ENCODE peak calls at places on chromosomes 13 and 19, in ten cellular contexts. V is dorsolateral prefrontal cortex, S is aorta, M is H9, F is esophagus muscularis mucosa, H is RWPE1, X is psoas muscle, U is tibial artery, T is mammary epithelial cell, Z is keratinocyte. L is an unnamed sample.

GRCh38 chr19:48746738-48747575 is at the start of gene IZUMO1:
- DNase-seq in V (peak), H (no peak), U (peak), S (peak), F (no peak), M (peak), T (no peak), X (peak), Z (no peak), L (no peak)

GRCh38 chr19:58218899-58219298 is 9.8 kb upstream of the ZNF544 start:
- DNase-seq in T (no peak), H (no peak), X (no peak), V (no peak), M (peak), Z (no peak), U (no peak), S (no peak), F (no peak), L (no peak)

GRCh38 chr13:92745233-92745632 is 481.4 kb upstream of the GPC6 start:
- DNase-seq in V (no peak), X (no peak), T (peak), Z (peak), H (no peak), S (no peak), F (no peak), M (no peak), U (no peak), L (no peak)

GRCh38 chr19:55208880-55209429 is 346 bp downstream of the PTPRH start:
- DNase-seq in H (no peak), S (no peak), U (no peak), F (no peak), M (peak), Z (no peak), T (no peak), X (no peak), V (no peak), L (no peak)

GRCh38 chr19:34667349-34668076 is 9.4 kb downstream of the SCGB2B2 start:
- DNase-seq in M (peak), V (no peak), U (no peak), Z (no peak), F (no peak), S (peak), H (peak), T (no peak), X (no peak), L (no peak)

GRCh38 chr13:41542281-41542680 is 84.9 kb downstream of the RGCC start:
- DNase-seq in Z (no peak), M (no peak), F (peak), X (no peak), V (no peak), U (no peak), H (no peak), T (no peak), S (no peak), L (no peak)

GRCh38 chr19:43675269-43675879 is 5.4 kb upstream of the PLAUR start:
- DNase-seq in X (no peak), T (peak), M (no peak), V (no peak), U (no peak), S (no peak), Z (peak), H (peak), F (no peak), L (peak)

GRCh38 chr19:2138061-2138728 is 13.2 kb downstream of the AP3D1 start:
- DNase-seq in V (no peak), U (no peak), T (no peak), X (peak), Z (no peak), M (no peak), F (no peak), H (no peak), S (no peak), L (no peak)

GRCh38 chr13:36345438-36346221 is 564 bp downstream of the SPART start:
- DNase-seq in X (peak), M (peak), V (peak), Z (no peak), U (peak), T (peak), S (peak), H (peak), F (peak), L (no peak)

GRCh38 chr19:2478324-2478755 is 2.4 kb downstream of the GADD45B start:
- DNase-seq in F (no peak), X (peak), Z (no peak), U (peak), M (no peak), H (no peak), V (peak), S (peak), T (peak), L (peak)

GRCh38 chr13:101139076-101139475 is 277.2 kb downstream of the NALCN start:
- DNase-seq in F (no peak), U (no peak), S (no peak), V (no peak), M (no peak), T (no peak), Z (no peak), X (no peak), H (peak), L (no peak)

GRCh38 chr19:31350693-31351211 is 1.5 kb upstream of the TSHZ3 start:
- DNase-seq in Z (no peak), T (peak), M (peak), X (peak), F (no peak), H (no peak), V (peak), S (peak), U (peak), L (no peak)

GRCh38 chr13:46926856-46927625 is 30.2 kb upstream of the HTR2A start:
- DNase-seq in Z (no peak), X (no peak), T (no peak), H (no peak), S (no peak), V (no peak), M (no peak), U (no peak), F (no peak), L (no peak)

GRCh38 chr13:98919566-98919965 is 58.3 kb downstream of the DOCK9 start:
- DNase-seq in Z (no peak), T (no peak), V (no peak), S (no peak), M (no peak), X (no peak), U (no peak), F (no peak), H (no peak), L (no peak)

GRCh38 chr13:34764246-34764645 is 177.8 kb upstream of the NBEA start:
- DNase-seq in S (no peak), V (no peak), U (no peak), Z (no peak), F (no peak), M (no peak), H (no peak), T (peak), X (no peak), L (peak)

GRCh38 chr13:48126944-48127814 is 32.3 kb upstream of the MED4 start:
- DNase-seq in T (peak), X (peak), M (peak), H (peak), F (no peak), Z (no peak), U (peak), V (no peak), S (peak), L (no peak)

GRCh38 chr13:107035778-107036177 is 467.8 kb upstream of the ARGLU1 start:
- DNase-seq in H (no peak), S (no peak), F (no peak), V (no peak), T (no peak), Z (no peak), M (no peak), U (no peak), X (no peak), L (no peak)

GRCh38 chr13:51731759-51732158 is 72.2 kb downstream of the DHRS12 start:
- DNase-seq in M (no peak), H (no peak), U (no peak), S (no peak), Z (no peak), V (no peak), X (no peak), T (no peak), F (no peak), L (no peak)

GRCh38 chr13:42892760-42893159 is 99.3 kb downstream of the EPSTI1 start:
- DNase-seq in H (peak), X (no peak), S (no peak), Z (no peak), M (no peak), V (no peak), T (peak), F (no peak), U (no peak), L (no peak)

GRCh38 chr13:88919970-88920628 is 1248.9 kb downstream of the SLITRK5 start:
- DNase-seq in H (no peak), Z (no peak), S (no peak), X (no peak), F (no peak), M (no peak), V (no peak), T (no peak), U (no peak), L (no peak)

GRCh38 chr13:93981578-93981977 is 497.9 kb downstream of the DCT start:
- DNase-seq in X (no peak), F (no peak), V (no peak), Z (no peak), H (no peak), U (no peak), M (no peak), S (no peak), T (no peak), L (no peak)

GRCh38 chr13:68696907-68697306 is 1410.7 kb upstream of the ATXN8OS start:
- DNase-seq in X (no peak), V (no peak), U (no peak), S (no peak), T (no peak), H (no peak), Z (no peak), M (no peak), F (no peak), L (no peak)

GRCh38 chr13:111131048-111131447 is 15.9 kb downstream of the ARHGEF7 start:
- DNase-seq in X (no peak), Z (no peak), H (no peak), M (no peak), S (no peak), T (no peak), U (no peak), F (no peak), V (no peak), L (no peak)

GRCh38 chr13:71979616-71980015 is 112.6 kb upstream of the DACH1 start:
- DNase-seq in H (no peak), F (no peak), X (no peak), U (no peak), V (no peak), M (peak), S (no peak), T (peak), Z (no peak), L (no peak)

GRCh38 chr19:14555918-14556661 is 15.8 kb downstream of the NDUFB7 start:
- DNase-seq in V (no peak), X (no peak), F (no peak), U (no peak), H (no peak), M (peak), T (peak), Z (peak), S (no peak), L (no peak)

GRCh38 chr19:1163283-1163933 is 10.7 kb downstream of the SBNO2 start:
- DNase-seq in T (no peak), U (no peak), X (peak), V (no peak), S (peak), Z (no peak), H (no peak), F (no peak), M (no peak), L (no peak)

GRCh38 chr13:32947886-32948285 is 68.3 kb upstream of the KL start:
- DNase-seq in M (no peak), S (no peak), Z (no peak), V (peak), U (no peak), T (no peak), H (no peak), F (no peak), X (no peak), L (no peak)

DNA sequence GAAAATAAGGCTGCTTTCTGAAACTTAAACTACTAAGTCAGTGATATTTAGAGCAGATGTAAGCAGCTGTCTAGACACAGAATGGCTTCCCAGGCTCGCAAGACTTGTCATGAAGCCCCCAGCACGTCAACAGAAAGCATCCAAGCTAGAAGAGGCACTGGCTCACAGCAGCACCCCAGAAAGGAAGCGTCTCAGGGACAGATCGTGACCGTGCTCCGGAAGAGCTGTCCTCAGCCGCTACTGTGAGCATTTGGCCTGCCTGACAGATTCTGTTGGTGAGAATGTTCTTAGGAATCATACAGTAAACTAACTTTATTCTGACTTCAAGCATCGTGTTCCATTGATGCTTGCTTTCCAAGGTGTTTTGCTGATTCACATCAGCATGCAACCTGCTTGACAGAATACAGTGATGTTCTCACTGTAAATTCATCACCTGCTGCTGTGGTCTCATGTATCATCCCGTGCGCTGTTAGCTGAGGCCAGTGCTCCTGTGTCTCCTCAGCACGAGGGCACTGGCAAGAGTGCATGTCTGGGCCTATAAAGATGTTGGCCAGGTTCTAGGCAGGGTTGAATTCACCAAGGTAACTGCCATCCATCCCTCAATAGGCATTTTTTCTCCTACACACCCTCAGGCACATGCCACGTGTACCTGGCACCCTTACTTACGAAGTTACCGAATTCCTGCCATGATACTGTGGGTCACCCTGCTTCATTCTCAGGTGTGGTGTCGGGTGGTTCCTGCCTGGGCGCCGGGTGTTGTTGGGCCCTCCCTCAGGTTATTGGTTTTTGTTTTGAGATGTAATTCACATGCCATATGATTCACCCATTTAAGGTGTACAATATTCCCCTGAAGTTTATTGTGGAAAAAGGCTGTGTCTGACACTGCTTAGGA is 15.9 kb downstream of the SPINT2 start:
- DNase-seq in H (no peak), V (no peak), S (no peak), F (no peak), Z (no peak), T (peak), U (no peak), X (no peak), M (no peak), L (no peak)
- H3K27ac ChIP-seq in H (peak), V (peak), S (peak), F (no peak), Z (peak), T (peak), U (no peak), X (no peak), M (no peak), L (peak)

GRCh38 chr13:39102981-39103490 is 64.8 kb downstream of the NHLRC3 start:
- DNase-seq in V (no peak), T (no peak), F (no peak), S (no peak), Z (no peak), M (no peak), H (no peak), X (no peak), U (no peak), L (no peak)
- H3K27ac ChIP-seq in V (peak), T (no peak), F (no peak), S (no peak), Z (no peak), M (no peak), H (no peak), X (no peak), U (no peak), L (no peak)

GRCh38 chr19:45509692-45510015 is 2.4 kb downstream of the VASP start:
- DNase-seq in H (no peak), S (no peak), Z (no peak), X (no peak), U (no peak), T (no peak), F (no peak), M (no peak), V (no peak), L (no peak)
- H3K27ac ChIP-seq in H (peak), S (peak), Z (peak), X (peak), U (peak), T (no peak), F (peak), M (no peak), V (peak), L (peak)

GRCh38 chr13:112579310-112579843 is 8.6 kb downstream of the TUBGCP3 start:
- DNase-seq in S (no peak), U (no peak), V (no peak), H (no peak), M (no peak), X (no peak), Z (no peak), T (no peak), F (peak), L (no peak)
- H3K27ac ChIP-seq in S (no peak), U (no peak), V (no peak), H (no peak), M (no peak), X (no peak), Z (no peak), T (no peak), F (no peak), L (no peak)

DNA sequence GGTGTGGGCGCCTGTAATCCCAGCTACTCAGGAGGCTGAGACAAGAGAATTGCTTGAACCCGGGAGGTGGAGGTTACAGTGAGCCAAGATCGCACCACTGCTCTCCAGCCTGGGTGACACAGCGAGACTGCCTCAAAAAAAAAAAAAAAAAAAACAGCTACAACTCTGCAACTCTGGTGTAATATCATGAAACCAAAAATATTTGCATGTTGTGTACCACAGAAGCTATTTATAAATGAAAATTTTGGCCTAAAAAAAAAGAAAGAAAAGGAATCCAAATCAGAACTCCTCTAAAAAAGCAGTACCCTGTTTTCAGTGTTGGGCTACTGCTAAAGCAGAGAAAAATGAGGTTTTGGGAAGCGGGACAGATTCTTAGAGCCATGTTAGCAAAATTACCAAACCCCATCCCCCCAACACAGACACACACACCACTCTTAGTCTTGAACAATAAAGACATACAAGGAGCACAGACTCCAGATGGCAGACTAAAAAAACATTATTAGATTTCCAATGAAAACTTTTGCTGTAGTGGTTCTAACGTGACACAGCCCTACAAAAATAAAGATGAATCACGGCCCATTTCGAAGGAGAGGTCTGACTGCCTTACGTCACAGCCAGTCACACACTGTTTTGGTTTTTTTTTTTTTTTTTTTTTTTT is 51.5 kb downstream of the INSR start:
- DNase-seq in H (no peak), S (no peak), V (no peak), X (no peak), F (no peak), M (no peak), U (no peak), T (peak), Z (no peak), L (no peak)
- H3K27ac ChIP-seq in H (no peak), S (peak), V (peak), X (peak), F (peak), M (no peak), U (peak), T (no peak), Z (no peak), L (no peak)

GRCh38 chr19:18172331-18173053 is 1.1 kb upstream of the IFI30 start:
- DNase-seq in V (no peak), F (no peak), X (no peak), S (no peak), M (no peak), H (no peak), U (no peak), T (no peak), Z (no peak), L (no peak)
- H3K27ac ChIP-seq in V (peak), F (peak), X (no peak), S (no peak), M (no peak), H (peak), U (peak), T (no peak), Z (no peak), L (no peak)

GRCh38 chr19:9891609-9892373 is 44.5 kb downstream of the OLFM2 start:
- DNase-seq in X (no peak), T (no peak), V (no peak), F (no peak), S (no peak), U (no peak), Z (no peak), H (no peak), M (no peak), L (no peak)
- H3K27ac ChIP-seq in X (no peak), T (no peak), V (no peak), F (no peak), S (no peak), U (no peak), Z (no peak), H (no peak), M (no peak), L (no peak)

DNA sequence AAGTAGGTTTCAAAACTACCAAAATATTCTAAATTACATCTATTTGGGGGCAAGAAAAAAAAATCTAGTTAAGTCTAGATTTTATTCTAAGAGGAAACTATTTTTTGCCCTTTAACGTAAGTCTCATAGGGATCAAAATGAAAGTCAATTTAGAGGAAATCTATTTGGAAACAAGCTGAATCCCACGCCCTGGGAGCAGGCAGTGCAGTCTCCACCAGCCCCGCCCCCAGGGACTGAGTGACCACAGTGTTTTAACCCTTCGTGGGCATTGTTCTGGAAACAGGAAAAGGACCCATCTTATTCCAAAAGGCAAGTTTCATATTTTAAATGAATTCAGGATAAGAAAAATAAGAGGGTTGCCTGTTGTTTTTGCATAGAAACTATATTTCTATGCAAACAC is 209.7 kb downstream of the SPRY2 start:
- DNase-seq in U (peak), S (peak), X (peak), T (peak), Z (no peak), M (peak), V (peak), F (no peak), H (peak), L (no peak)
- H3K27ac ChIP-seq in U (peak), S (no peak), X (peak), T (no peak), Z (no peak), M (no peak), V (peak), F (peak), H (no peak), L (no peak)

L was measured in epithelial cell of prostate.